ENCODE peak calls at places on chromosomes 11 and 22, in six cellular contexts. W, K, L, D, V and X are unnamed samples.

GRCh38 chr22:39992088-39992826 is 2.5 kb upstream of the FAM83F start:
- DNase-seq in W (no peak), K (no peak), L (no peak), D (no peak), V (no peak), X (no peak)

GRCh38 chr11:57249384-57250319 is 12.6 kb upstream of the APLNR start:
- DNase-seq in W (peak; percentile 76), K (peak; percentile 64), L (peak; percentile 65), D (peak; percentile 58), V (peak; percentile 30), X (peak; percentile 69)

GRCh38 chr11:106061249-106061794 is 15.8 kb downstream of the KBTBD3 start:
- DNase-seq in W (no peak), K (no peak), L (no peak), D (no peak), V (no peak), X (no peak)

GRCh38 chr11:119236490-119236889 is 30.4 kb downstream of the CBL start:
- DNase-seq in W (peak; percentile 40), K (peak; percentile 72), L (no peak), D (no peak), V (no peak), X (no peak)

GRCh38 chr11:6502382-6502781 is 5.3 kb downstream of the DNHD1 start:
- DNase-seq in W (no peak), K (no peak), L (no peak), D (no peak), V (no peak), X (no peak)

GRCh38 chr11:119533931-119534694 is 111.1 kb upstream of the THY1 start:
- DNase-seq in W (peak; percentile 80), K (peak; percentile 23), L (peak; percentile 79), D (peak; percentile 61), V (peak; percentile 76), X (peak; percentile 47)

GRCh38 chr11:114925591-114925990 is 247.3 kb downstream of the NXPE2 start:
- DNase-seq in W (no peak), K (no peak), L (no peak), D (no peak), V (no peak), X (no peak)

GRCh38 chr11:64672875-64673274 is 50.1 kb downstream of the NRXN2 start:
- DNase-seq in W (no peak), K (no peak), L (no peak), D (no peak), V (no peak), X (no peak)

GRCh38 chr22:31442768-31443489 is 43.5 kb downstream of the DRG1 start:
- DNase-seq in W (no peak), K (no peak), L (no peak), D (no peak), V (no peak), X (peak; percentile 23)

GRCh38 chr11:106381895-106382294 is 304.4 kb downstream of the AASDHPPT start:
- DNase-seq in W (no peak), K (no peak), L (no peak), D (no peak), V (no peak), X (no peak)

GRCh38 chr22:27603823-27604190 is 197.7 kb downstream of the MN1 start:
- DNase-seq in W (no peak), K (no peak), L (no peak), D (no peak), V (peak; percentile 11), X (no peak)

GRCh38 chr11:119641991-119642745 is 86.8 kb downstream of the NECTIN1 start:
- DNase-seq in W (peak; percentile 22), K (peak; percentile 5), L (no peak), D (no peak), V (no peak), X (no peak)

GRCh38 chr11:108685419-108686161 is 20.7 kb downstream of the DDX10 start:
- DNase-seq in W (peak; percentile 23), K (peak; percentile 29), L (no peak), D (no peak), V (no peak), X (no peak)

GRCh38 chr11:114354076-114354475 is 46.2 kb downstream of the C11orf71 start:
- DNase-seq in W (peak; percentile 62), K (peak; percentile 94), L (no peak), D (no peak), V (no peak), X (no peak)

GRCh38 chr11:122344281-122344680 is 228.3 kb upstream of the BLID start:
- DNase-seq in W (peak; percentile 83), K (peak; percentile 94), L (no peak), D (no peak), V (no peak), X (no peak)

GRCh38 chr22:42321908-42322561 is 51.6 kb upstream of the TCF20 start:
- DNase-seq in W (no peak), K (no peak), L (no peak), D (no peak), V (no peak), X (no peak)

GRCh38 chr11:130849215-130849568 is 67.1 kb downstream of the SNX19 start:
- DNase-seq in W (peak; percentile 95), K (peak; percentile 73), L (no peak), D (no peak), V (no peak), X (no peak)

DNA sequence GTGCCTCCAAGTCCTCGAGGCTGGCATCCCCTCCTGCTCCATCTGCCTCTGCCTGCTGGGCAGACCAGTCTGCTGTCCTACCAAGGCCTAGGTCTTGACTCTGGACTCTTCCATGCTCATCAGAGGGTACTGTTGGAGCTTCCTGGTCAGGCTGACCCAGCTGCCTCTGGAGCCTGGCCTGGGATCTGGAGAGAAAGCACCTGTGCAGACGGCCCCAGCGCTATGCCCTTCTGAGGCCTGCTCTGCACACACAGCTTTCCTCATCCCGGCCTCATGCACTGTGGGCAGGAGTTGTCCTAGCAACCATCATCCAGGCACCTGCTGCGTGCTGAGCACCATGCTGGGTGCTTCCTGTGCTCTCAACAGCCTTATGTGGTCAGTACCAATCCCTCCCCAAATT is 70.8 kb downstream of the CDKN1C start:
- DNase-seq in W (no peak), K (no peak), L (peak; percentile 3), D (no peak), V (no peak), X (no peak)
- H3K27ac ChIP-seq in W (no peak overlapping the region), K (no peak overlapping the region), L (no peak overlapping the region), D (no peak overlapping the region), V (no peak overlapping the region), X (no peak overlapping the region)

GRCh38 chr11:76004400-76004799 is 189.4 kb downstream of the UVRAG start:
- DNase-seq in W (no peak), K (no peak), L (no peak), D (no peak), V (no peak), X (no peak)

GRCh38 chr11:76005746-76006145 is 190.7 kb downstream of the UVRAG start:
- DNase-seq in W (no peak), K (no peak), L (no peak), D (no peak), V (no peak), X (no peak)

GRCh38 chr11:76010051-76010450 is 195.0 kb downstream of the UVRAG start:
- DNase-seq in W (no peak), K (no peak), L (no peak), D (no peak), V (no peak), X (no peak)

GRCh38 chr11:76008474-76008873 is 193.5 kb downstream of the UVRAG start:
- DNase-seq in W (peak; percentile 80), K (peak; percentile 84), L (no peak), D (no peak), V (no peak), X (no peak)

GRCh38 chr11:76007179-76007578 is 192.2 kb downstream of the UVRAG start:
- DNase-seq in W (peak; percentile 18), K (peak; percentile 50), L (no peak), D (no peak), V (no peak), X (no peak)
- H3K27ac ChIP-seq in W (peak overlapping the region; percentile 40), K (peak overlapping the region; percentile 29), L (no peak overlapping the region), D (no peak overlapping the region), V (no peak overlapping the region), X (no peak overlapping the region)

GRCh38 chr11:12180257-12181205 is 70.1 kb downstream of the MICAL2 start:
- DNase-seq in W (no peak), K (no peak), L (no peak), D (no peak), V (no peak), X (no peak)

GRCh38 chr11:12185106-12185690 is 74.8 kb downstream of the MICAL2 start:
- DNase-seq in W (no peak), K (no peak), L (no peak), D (no peak), V (no peak), X (no peak)

GRCh38 chr11:12184696-12185095 is 74.3 kb downstream of the MICAL2 start:
- DNase-seq in W (peak; percentile 70), K (peak; percentile 54), L (no peak), D (no peak), V (no peak), X (no peak)

GRCh38 chr11:12183827-12184620 is 73.6 kb downstream of the MICAL2 start:
- DNase-seq in W (no peak), K (no peak), L (no peak), D (no peak), V (no peak), X (no peak)

DNA sequence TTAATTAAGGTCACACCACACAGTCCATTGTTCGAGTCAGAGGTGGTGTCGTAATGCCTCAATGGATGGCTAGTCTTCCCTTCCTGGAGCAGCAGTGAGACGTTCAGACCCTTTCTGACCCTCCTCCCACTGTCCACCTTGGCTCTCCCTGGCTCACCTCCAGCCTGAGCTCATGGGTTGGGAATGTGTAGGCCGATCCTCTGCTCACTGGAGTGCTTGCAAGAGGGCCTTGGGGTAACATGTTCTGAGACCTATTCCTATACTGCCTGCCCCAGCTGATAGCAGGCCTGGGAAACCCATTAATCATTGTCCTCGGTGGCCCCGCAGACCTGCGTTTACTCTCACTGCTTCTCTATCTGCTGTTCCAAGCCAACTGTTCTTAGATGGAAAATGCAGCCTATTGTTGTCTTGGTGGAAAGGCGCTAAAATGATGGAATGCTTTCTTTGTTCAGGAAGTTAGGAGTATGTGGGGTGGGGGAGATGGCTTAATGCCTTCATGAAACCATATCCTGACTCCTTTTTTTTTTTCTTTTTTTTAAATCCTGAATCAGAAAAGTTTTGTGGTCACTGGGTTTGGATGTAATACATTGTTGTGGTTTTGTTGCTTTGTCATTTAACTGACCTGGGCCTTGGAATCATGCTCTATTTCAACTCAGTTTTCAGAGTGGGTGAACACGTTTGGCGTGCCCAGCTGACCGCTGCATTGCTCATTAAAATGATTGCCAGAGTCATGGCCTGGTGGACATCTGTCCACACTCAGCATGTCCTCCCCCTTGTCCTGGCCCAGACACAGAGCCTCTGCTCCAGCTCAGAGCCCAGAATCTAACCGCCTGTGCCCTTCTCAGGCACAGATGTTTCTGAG is 72.5 kb downstream of the MICAL2 start:
- DNase-seq in W (peak; percentile 98), K (peak; percentile 98), L (peak; percentile 40), D (no peak), V (no peak), X (peak; percentile 74)
- H3K27ac ChIP-seq in W (peak overlapping the region; percentile 96), K (peak overlapping the region; percentile 84), L (peak overlapping the region; percentile 18), D (no peak overlapping the region), V (no peak overlapping the region), X (peak overlapping the region; percentile 78)

GRCh38 chr11:117717485-117718314 is 79.3 kb downstream of the DSCAML1 start:
- DNase-seq in W (no peak), K (no peak), L (no peak), D (no peak), V (peak; percentile 92), X (peak; percentile 42)

GRCh38 chr11:117716652-117717440 is 80.2 kb downstream of the DSCAML1 start:
- DNase-seq in W (no peak), K (no peak), L (no peak), D (no peak), V (no peak), X (no peak)

GRCh38 chr11:117719480-117719879 is 77.5 kb downstream of the DSCAML1 start:
- DNase-seq in W (no peak), K (no peak), L (no peak), D (no peak), V (no peak), X (no peak)

GRCh38 chr11:117722074-117722473 is 74.9 kb downstream of the DSCAML1 start:
- DNase-seq in W (no peak), K (no peak), L (no peak), D (no peak), V (no peak), X (no peak)

GRCh38 chr11:117720061-117720511 is 76.9 kb downstream of the DSCAML1 start:
- DNase-seq in W (no peak), K (no peak), L (no peak), D (peak; percentile 78), V (no peak), X (no peak)
- H3K27ac ChIP-seq in W (no peak overlapping the region), K (no peak overlapping the region), L (no peak overlapping the region), D (peak overlapping the region; percentile 72), V (peak overlapping the region; percentile 100), X (no peak overlapping the region)